ENCODE peak calls at places on chromosome 1, in five cellular contexts. E, A, Z, T and L are unnamed samples.

GRCh38 chr1:179599623-179600249 is 8.1 kb downstream of the TDRD5 start:
- DNase-seq in E (peak), A (no peak), Z (no peak), T (no peak), L (no peak)

GRCh38 chr1:44631647-44632510 is 42.4 kb downstream of the TMEM53 start:
- DNase-seq in E (peak), A (no peak), Z (no peak), T (peak), L (peak)

GRCh38 chr1:42484382-42484781 is 21.3 kb downstream of the CCDC30 start:
- DNase-seq in E (no peak), A (peak), Z (peak), T (no peak), L (no peak)

GRCh38 chr1:8910914-8911313 is 32.4 kb upstream of the ENO1 start:
- DNase-seq in E (no peak), A (no peak), Z (no peak), T (no peak), L (no peak)

GRCh38 chr1:67605209-67605780 is 79.7 kb upstream of the GADD45A start:
- DNase-seq in E (no peak), A (no peak), Z (no peak), T (no peak), L (no peak)

GRCh38 chr1:167221804-167222610 is 1.3 kb downstream of the POU2F1 start:
- DNase-seq in E (peak), A (peak), Z (no peak), T (peak), L (peak)

GRCh38 chr1:21262282-21263051 is 27.8 kb downstream of the ECE1 start:
- DNase-seq in E (peak), A (no peak), Z (peak), T (peak), L (no peak)

GRCh38 chr1:32272557-32273388 is 19.1 kb upstream of the HDAC1 start:
- DNase-seq in E (no peak), A (no peak), Z (no peak), T (no peak), L (no peak)

GRCh38 chr1:2540816-2541492 is 10.9 kb upstream of the HES5 start:
- DNase-seq in E (no peak), A (no peak), Z (no peak), T (no peak), L (no peak)

DNA sequence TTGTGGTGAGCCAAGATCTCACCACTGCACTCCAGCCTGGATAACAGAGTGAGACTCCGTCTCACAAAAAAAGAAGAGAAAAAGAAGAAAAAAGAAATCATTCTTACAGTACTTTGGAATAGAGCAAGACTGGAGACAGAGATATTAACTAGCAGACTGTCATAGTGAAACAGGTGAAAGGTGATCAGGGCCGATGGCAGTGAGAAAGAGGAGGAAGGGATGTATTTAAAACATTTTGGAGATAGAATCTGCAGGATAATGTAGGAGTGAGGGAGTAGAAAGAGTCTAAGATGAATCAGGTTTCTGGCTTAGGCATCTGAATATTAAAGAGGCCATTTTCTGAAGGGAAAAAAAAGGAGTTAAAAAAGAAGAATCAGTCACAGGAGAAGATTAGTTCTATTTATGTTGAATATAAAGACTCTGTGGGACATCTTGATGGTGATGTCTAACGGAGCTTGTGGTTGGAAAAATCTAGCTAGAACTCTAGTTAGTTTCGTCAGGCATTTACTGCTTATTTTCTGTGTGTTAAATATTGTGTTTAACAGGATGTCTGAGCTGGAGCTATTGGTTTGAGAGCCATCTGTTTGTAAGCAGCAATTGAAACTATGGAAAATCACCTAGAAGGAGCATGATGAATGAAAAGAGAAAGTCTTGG is 28.4 kb downstream of the BCL9 start:
- DNase-seq in E (no peak), A (no peak), Z (no peak), T (no peak), L (no peak)
- TF ChIP-seq CTCF in E (no peak), A (no peak), Z (no peak), T (no peak), L (no peak)

GRCh38 chr1:63843010-63843409 is 69.2 kb downstream of the ROR1 start:
- DNase-seq in E (peak), A (no peak), Z (no peak), T (no peak), L (no peak)

GRCh38 chr1:63845346-63845745 is 71.5 kb downstream of the ROR1 start:
- DNase-seq in E (no peak), A (no peak), Z (no peak), T (no peak), L (no peak)

GRCh38 chr1:63847308-63847910 is 73.6 kb downstream of the ROR1 start:
- DNase-seq in E (peak), A (no peak), Z (no peak), T (no peak), L (no peak)

GRCh38 chr1:63848764-63849548 is 75.1 kb downstream of the ROR1 start:
- DNase-seq in E (no peak), A (no peak), Z (no peak), T (no peak), L (no peak)

DNA sequence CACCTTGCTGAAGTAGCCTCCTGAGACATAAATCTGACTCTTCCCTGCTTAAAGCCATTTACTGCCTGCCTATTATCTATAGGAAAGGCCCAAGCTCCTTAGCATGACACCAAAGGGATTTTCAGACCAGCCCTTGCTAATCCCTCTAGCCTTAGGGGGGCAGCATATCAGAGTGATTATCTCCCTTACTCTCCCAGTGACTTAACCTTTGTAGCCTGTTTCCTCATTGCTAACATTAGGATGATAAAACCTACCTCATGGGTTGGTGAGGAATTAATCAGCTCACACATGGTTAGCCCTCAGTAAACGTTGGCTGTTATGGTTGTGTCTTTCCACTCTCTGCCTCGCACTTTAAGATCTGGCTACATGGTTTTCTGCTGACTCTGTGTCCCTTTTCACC is 70.1 kb downstream of the ROR1 start:
- DNase-seq in E (no peak), A (no peak), Z (no peak), T (no peak), L (no peak)
- TF ChIP-seq CTCF in E (no peak), A (no peak), Z (no peak), T (no peak), L (no peak)

GRCh38 chr1:98662354-98662665 is 789 bp downstream of the SNX7 start:
- DNase-seq in E (no peak), A (no peak), Z (peak), T (no peak), L (no peak)
- TF ChIP-seq CTCF in E (no peak), A (no peak), Z (no peak), T (no peak), L (no peak)

DNA sequence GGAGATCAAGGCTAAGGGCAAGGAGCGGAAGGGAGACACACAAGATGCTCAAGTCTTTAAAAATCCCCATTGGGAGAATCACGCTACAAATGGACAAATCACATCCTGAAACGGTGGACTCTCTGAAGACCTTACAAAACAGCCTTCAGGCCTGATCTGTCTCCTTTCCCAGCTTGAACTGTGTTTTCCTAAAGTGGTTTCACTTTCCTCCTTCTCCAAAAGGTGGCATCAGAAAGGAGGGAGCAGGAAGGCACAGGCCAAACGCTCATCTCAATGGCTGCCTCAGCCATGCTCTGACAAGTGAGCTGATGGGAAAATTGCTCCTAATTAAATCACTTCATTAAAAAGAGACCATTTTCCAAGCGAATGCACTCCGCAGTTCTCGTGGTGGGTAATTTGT is 47.7 kb downstream of the UTP25 start:
- DNase-seq in E (peak), A (peak), Z (no peak), T (no peak), L (no peak)
- TF ChIP-seq CTCF in E (peak), A (peak), Z (peak), T (no peak), L (no peak)

GRCh38 chr1:193275773-193276172 is 89.4 kb upstream of the B3GALT2 start:
- DNase-seq in E (peak), A (no peak), Z (no peak), T (no peak), L (no peak)
- TF ChIP-seq CTCF in E (peak), A (no peak), Z (no peak), T (no peak), L (no peak)

GRCh38 chr1:51752073-51752948 is 126.2 kb downstream of the NRDC start:
- DNase-seq in E (no peak), A (no peak), Z (no peak), T (no peak), L (no peak)
- TF ChIP-seq CTCF in E (no peak), A (no peak), Z (no peak), T (no peak), L (no peak)